ENCODE peak calls at places on chromosomes 2 and 18, in six cellular contexts. F, R, I, C, Y and Z are unnamed samples.

GRCh38 chr2:121081701-121082100 is 203.3 kb downstream of the TFCP2L1 start:
- DNase-seq in F (no peak), R (no peak), I (no peak), C (no peak), Y (no peak), Z (no peak)

GRCh38 chr18:27894746-27895145 is 282.2 kb downstream of the CDH2 start:
- DNase-seq in F (no peak), R (no peak), I (no peak), C (no peak), Y (no peak), Z (no peak)

GRCh38 chr2:140643761-140644187 is 1487.0 kb downstream of the LRP1B start:
- DNase-seq in F (no peak), R (no peak), I (no peak), C (peak; percentile 32), Y (no peak), Z (no peak)

GRCh38 chr18:74447404-74448152 is 9.5 kb downstream of the DIPK1C start:
- DNase-seq in F (no peak), R (no peak), I (no peak), C (no peak), Y (no peak), Z (no peak)

GRCh38 chr18:46253498-46253897 is 149.3 kb downstream of the HAUS1 start:
- DNase-seq in F (no peak), R (no peak), I (no peak), C (peak; percentile 9), Y (no peak), Z (no peak)

GRCh38 chr2:190255668-190256067 is 64.0 kb downstream of the HIBCH start:
- DNase-seq in F (no peak), R (no peak), I (no peak), C (no peak), Y (no peak), Z (no peak)

GRCh38 chr2:3182848-3183247 is 194.8 kb downstream of the EIPR1 start:
- DNase-seq in F (no peak), R (no peak), I (no peak), C (no peak), Y (no peak), Z (no peak)

GRCh38 chr2:46803911-46804670 is 111.5 kb downstream of the MCFD2 start:
- DNase-seq in F (no peak), R (no peak), I (no peak), C (peak; percentile 94), Y (no peak), Z (peak; percentile 42)

GRCh38 chr18:46156838-46157237 is 52.7 kb downstream of the HAUS1 start:
- DNase-seq in F (no peak), R (no peak), I (no peak), C (no peak), Y (no peak), Z (no peak)

GRCh38 chr2:8437228-8437948 is 244.5 kb upstream of the ID2 start:
- DNase-seq in F (no peak), R (no peak), I (no peak), C (no peak), Y (no peak), Z (no peak)

GRCh38 chr2:229416116-229416694 is 145.1 kb upstream of the PID1 start:
- DNase-seq in F (no peak), R (peak; percentile 77), I (no peak), C (peak; percentile 57), Y (no peak), Z (no peak)

GRCh38 chr2:205930209-205930608 is 155.8 kb downstream of the INO80D start:
- DNase-seq in F (no peak), R (no peak), I (no peak), C (no peak), Y (no peak), Z (no peak)

GRCh38 chr2:29767606-29768335 is 153.6 kb downstream of the ALK start:
- DNase-seq in F (no peak), R (no peak), I (no peak), C (no peak), Y (no peak), Z (no peak)

GRCh38 chr18:74190086-74190485 is 41.8 kb downstream of the TIMM21 start:
- DNase-seq in F (no peak), R (no peak), I (no peak), C (no peak), Y (no peak), Z (no peak)

GRCh38 chr2:157751462-157752058 is 122.9 kb upstream of the ACVR1C start:
- DNase-seq in F (peak; percentile 29), R (peak; percentile 77), I (no peak), C (no peak), Y (no peak), Z (peak; percentile 25)

GRCh38 chr2:189049709-189050108 is 75.5 kb downstream of the COL3A1 start:
- DNase-seq in F (no peak), R (no peak), I (no peak), C (no peak), Y (no peak), Z (no peak)

GRCh38 chr2:54728669-54729120 is 5.2 kb downstream of the EML6 start:
- DNase-seq in F (no peak), R (no peak), I (no peak), C (peak; percentile 92), Y (no peak), Z (no peak)

GRCh38 chr2:96301897-96302296 is 3.4 kb downstream of the SNRNP200 start:
- DNase-seq in F (no peak), R (no peak), I (no peak), C (no peak), Y (no peak), Z (no peak)

GRCh38 chr2:109382946-109383345 is 230.8 kb downstream of the SEPTIN10 start:
- DNase-seq in F (no peak), R (peak; percentile 69), I (no peak), C (peak; percentile 54), Y (peak; percentile 43), Z (no peak)

GRCh38 chr2:70083344-70084156 is 3.7 kb upstream of the PCBP1 start:
- DNase-seq in F (peak; percentile 74), R (no peak), I (no peak), C (no peak), Y (no peak), Z (no peak)